ENCODE peak calls at places on chromosomes 16 and 17, in four cellular contexts. One of them, this sample, is unnamed.

GRCh38 chr17:32100971-32101631 is 41.2 kb upstream of the RHOT1 start:
- DNase-seq in K562: no peak
- DNase-seq in GM12878: no peak
- DNase-seq in HepG2: no peak
- DNase-seq in this sample: no peak

GRCh38 chr16:50266337-50267091 is at the start of gene ADCY7:
- DNase-seq in K562: peak
- DNase-seq in GM12878: no peak
- DNase-seq in HepG2: no peak
- DNase-seq in this sample: peak

GRCh38 chr16:68093816-68094613 is 8.8 kb downstream of the NFATC3 start:
- DNase-seq in K562: peak
- DNase-seq in GM12878: no peak
- DNase-seq in HepG2: no peak
- DNase-seq in this sample: no peak

GRCh38 chr17:63356275-63356905 is 89.7 kb downstream of the CYB561 start:
- DNase-seq in K562: no peak
- DNase-seq in GM12878: no peak
- DNase-seq in HepG2: no peak
- DNase-seq in this sample: no peak

GRCh38 chr17:17029938-17030337 is 12.3 kb upstream of the MPRIP start:
- DNase-seq in K562: no peak
- DNase-seq in GM12878: no peak
- DNase-seq in HepG2: no peak
- DNase-seq in this sample: peak

GRCh38 chr16:35210681-35211433 is 1751.4 kb downstream of the TP53TG3F start:
- DNase-seq in K562: no peak
- DNase-seq in GM12878: no peak
- DNase-seq in HepG2: no peak
- DNase-seq in this sample: no peak

GRCh38 chr16:83955218-83956130 is 2.4 kb downstream of the OSGIN1 start:
- DNase-seq in K562: no peak
- DNase-seq in GM12878: no peak
- DNase-seq in HepG2: no peak
- DNase-seq in this sample: no peak

GRCh38 chr17:42989726-42990652 is 8.2 kb upstream of the RPL27 start:
- DNase-seq in K562: no peak
- DNase-seq in GM12878: no peak
- DNase-seq in HepG2: peak
- DNase-seq in this sample: no peak

GRCh38 chr16:69397821-69398521 is 12.2 kb upstream of the TERF2 start:
- DNase-seq in K562: peak
- DNase-seq in GM12878: peak
- DNase-seq in HepG2: peak
- DNase-seq in this sample: peak

GRCh38 chr16:71367243-71367976 is 8.9 kb downstream of the CALB2 start:
- DNase-seq in K562: peak
- DNase-seq in GM12878: peak
- DNase-seq in HepG2: peak
- DNase-seq in this sample: peak

GRCh38 chr16:66516172-66516807 is 33.6 kb downstream of the TK2 start:
- DNase-seq in K562: no peak
- DNase-seq in GM12878: no peak
- DNase-seq in HepG2: no peak
- DNase-seq in this sample: no peak

GRCh38 chr16:68792465-68793324 is 50.6 kb upstream of the TANGO6 start:
- DNase-seq in K562: peak
- DNase-seq in GM12878: no peak
- DNase-seq in HepG2: peak
- DNase-seq in this sample: no peak

GRCh38 chr17:81199482-81199830 is 23.3 kb downstream of the CEP131 start:
- DNase-seq in K562: no peak
- DNase-seq in GM12878: no peak
- DNase-seq in HepG2: no peak
- DNase-seq in this sample: no peak

GRCh38 chr17:17710355-17710727 is 29.1 kb downstream of the RAI1 start:
- DNase-seq in K562: no peak
- DNase-seq in GM12878: no peak
- DNase-seq in HepG2: no peak
- DNase-seq in this sample: no peak

GRCh38 chr17:64368277-64368676 is 22.4 kb downstream of the PECAM1 start:
- DNase-seq in K562: no peak
- DNase-seq in GM12878: no peak
- DNase-seq in HepG2: no peak
- DNase-seq in this sample: no peak

GRCh38 chr16:10862432-10862831 is 14.6 kb upstream of the CIITA start:
- DNase-seq in K562: no peak
- DNase-seq in GM12878: no peak
- DNase-seq in HepG2: no peak
- DNase-seq in this sample: no peak

GRCh38 chr16:24848065-24848464 is 2.3 kb downstream of the SLC5A11 start:
- DNase-seq in K562: no peak
- DNase-seq in GM12878: no peak
- DNase-seq in HepG2: no peak
- DNase-seq in this sample: no peak

GRCh38 chr16:10946308-10946707 is 1.9 kb downstream of the CLEC16A start:
- DNase-seq in K562: no peak
- DNase-seq in GM12878: no peak
- DNase-seq in HepG2: no peak
- DNase-seq in this sample: no peak

GRCh38 chr16:86531193-86531550 is 20.8 kb downstream of the FOXF1 start:
- DNase-seq in K562: no peak
- DNase-seq in GM12878: no peak
- DNase-seq in HepG2: no peak
- DNase-seq in this sample: no peak

GRCh38 chr16:85354623-85355514 is 242.6 kb upstream of the CIBAR2 start:
- DNase-seq in K562: peak
- DNase-seq in GM12878: no peak
- DNase-seq in HepG2: no peak
- DNase-seq in this sample: peak

GRCh38 chr17:30173649-30174048 is 57.0 kb downstream of the NSRP1 start:
- DNase-seq in K562: no peak
- DNase-seq in GM12878: peak
- DNase-seq in HepG2: no peak
- DNase-seq in this sample: no peak

GRCh38 chr17:71444011-71444574 is 676.7 kb upstream of the SOX9 start:
- DNase-seq in K562: no peak
- DNase-seq in GM12878: no peak
- DNase-seq in HepG2: no peak
- DNase-seq in this sample: no peak

GRCh38 chr16:72464597-72465368 is 292.8 kb upstream of the PMFBP1 start:
- DNase-seq in K562: no peak
- DNase-seq in GM12878: no peak
- DNase-seq in HepG2: no peak
- DNase-seq in this sample: no peak

GRCh38 chr16:6375471-6376075 is 957.1 kb upstream of the RBFOX1 start:
- DNase-seq in K562: no peak
- DNase-seq in GM12878: no peak
- DNase-seq in HepG2: no peak
- DNase-seq in this sample: peak

DNA sequence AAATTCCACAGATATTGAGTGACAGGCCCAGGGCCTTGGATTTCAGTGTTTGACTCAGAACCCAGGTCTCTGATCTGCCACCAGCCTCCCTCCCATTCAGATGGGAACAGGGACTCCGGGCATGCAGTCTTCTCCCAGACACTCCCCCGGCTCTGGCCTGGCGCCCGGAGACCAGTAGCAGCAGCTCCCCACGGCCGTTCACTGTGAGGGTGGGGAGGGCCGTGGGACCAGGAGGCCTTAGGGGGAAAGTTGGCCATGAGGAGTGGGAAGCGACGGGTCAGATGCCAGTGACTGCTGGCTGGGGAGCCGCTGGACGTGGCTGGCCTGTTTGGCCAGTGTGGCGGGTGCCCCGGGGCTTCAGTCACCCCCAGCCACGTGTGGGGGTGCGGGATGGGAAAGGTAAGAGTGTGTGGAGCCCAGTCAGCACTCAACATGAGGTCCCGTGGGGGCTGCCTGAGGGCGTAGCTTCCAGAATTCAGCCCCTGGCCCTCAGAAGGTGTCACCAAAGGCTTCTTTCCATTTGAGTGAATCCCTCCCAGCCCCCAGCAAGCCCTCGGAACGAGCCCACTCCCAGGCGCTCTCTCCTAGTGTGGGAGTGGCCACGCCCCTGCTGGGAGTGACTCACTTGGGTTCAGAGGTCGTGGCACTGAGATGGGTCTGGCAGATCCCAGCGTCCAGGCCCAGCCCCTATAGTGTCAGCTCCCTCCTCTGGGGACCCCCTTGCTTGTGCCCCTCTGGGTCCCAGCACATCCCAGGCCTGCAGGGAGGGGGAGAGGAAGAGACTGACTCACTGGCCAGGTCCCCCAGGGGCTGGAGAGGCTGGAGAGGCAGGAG is 309.4 kb downstream of the SEC14L1 start:
- DNase-seq in K562: peak
- DNase-seq in GM12878: no peak
- DNase-seq in HepG2: peak
- DNase-seq in this sample: peak
- TF ChIP-seq NFIC in K562: peak
- TF ChIP-seq NFIC in GM12878: no peak
- TF ChIP-seq NFIC in HepG2: no peak
- TF ChIP-seq NFIC in this sample: peak

DNA sequence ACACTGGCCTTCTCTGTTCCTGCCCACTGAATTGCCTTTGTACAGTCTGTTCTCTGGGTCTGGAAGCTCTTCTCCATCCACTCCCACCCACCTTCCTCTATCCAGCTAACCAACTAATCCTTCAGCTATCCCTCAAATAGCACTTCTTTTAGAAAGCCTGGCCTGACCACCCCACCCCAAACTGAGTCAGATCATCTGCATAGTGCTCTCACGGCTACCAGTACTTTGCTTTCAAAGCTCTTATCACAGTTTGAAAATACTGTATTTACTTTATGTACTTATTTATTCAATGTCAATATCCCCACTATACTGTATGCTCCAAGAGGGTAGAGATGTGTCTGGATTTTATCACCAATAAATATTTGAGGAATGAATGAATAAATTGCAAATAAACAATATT is 4.5 kb upstream of the CLDN7 start:
- DNase-seq in K562: no peak
- DNase-seq in GM12878: no peak
- DNase-seq in HepG2: no peak
- DNase-seq in this sample: no peak
- TF ChIP-seq GABPA in K562: no peak
- TF ChIP-seq GABPA in GM12878: no peak
- TF ChIP-seq GABPA in HepG2: no peak
- TF ChIP-seq GABPA in this sample: no peak

DNA sequence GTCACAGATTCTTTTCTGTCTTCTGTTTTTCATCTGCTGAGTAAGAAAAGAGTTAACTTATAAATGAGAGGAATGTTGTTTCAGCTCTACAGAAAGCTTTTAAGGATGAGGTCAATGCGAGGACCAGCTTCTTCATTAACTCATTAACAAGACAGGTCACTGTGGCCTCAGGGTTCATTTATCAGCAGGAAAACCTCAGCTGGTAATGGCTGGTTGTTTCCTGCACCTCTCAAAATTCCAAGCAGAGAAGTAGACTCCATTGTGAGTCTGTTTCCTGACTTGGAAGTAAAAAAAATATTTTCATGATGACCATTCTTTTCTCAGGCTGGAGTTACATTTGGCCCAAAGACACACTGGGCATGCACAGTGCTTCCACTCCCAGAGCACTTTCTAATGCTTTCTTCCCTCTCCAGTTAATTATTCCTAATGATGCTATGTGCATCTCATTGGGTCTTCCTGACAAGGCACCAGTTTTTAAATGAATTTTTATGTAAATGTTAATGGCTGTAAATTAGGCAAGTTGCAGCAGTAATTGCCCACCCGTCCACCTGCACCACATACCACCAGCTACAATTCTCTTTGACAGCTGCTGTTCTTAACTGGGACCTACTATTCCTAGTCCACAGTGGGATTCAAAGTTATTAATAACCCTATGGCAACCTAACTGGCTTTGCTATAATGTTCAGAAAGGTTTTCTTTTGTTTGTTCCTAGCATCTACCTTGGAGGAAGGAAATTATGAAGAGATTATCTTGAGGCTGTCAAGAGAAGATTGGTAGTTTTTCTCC is 89.5 kb upstream of the BCAR1 start:
- DNase-seq in K562: no peak
- DNase-seq in GM12878: no peak
- DNase-seq in HepG2: no peak
- DNase-seq in this sample: peak
- TF ChIP-seq ZBTB33 in K562: no peak
- TF ChIP-seq ZBTB33 in GM12878: no peak
- TF ChIP-seq ZBTB33 in HepG2: no peak
- TF ChIP-seq ZBTB33 in this sample: no peak

DNA sequence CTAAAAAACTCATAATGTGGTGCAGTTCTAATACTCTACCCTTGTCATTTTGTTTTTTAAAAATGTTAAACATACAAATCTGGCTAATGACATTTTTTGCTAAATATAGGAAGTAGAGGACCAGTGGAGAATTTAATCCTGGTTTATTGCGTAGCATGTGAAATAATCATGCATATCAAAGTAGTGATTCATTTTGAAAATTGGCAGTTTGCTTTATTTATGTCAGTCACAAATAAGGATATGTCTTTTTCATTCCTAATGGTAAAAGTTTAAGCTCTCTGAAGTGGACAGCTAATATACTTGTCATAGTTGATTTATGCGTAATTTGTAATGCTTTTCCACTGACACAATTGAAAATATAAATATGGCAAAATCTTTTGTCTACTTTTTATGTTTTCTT is 224.2 kb downstream of the BCAS3 start:
- DNase-seq in K562: no peak
- DNase-seq in GM12878: no peak
- DNase-seq in HepG2: no peak
- DNase-seq in this sample: no peak
- TF ChIP-seq NFIC in K562: no peak
- TF ChIP-seq NFIC in GM12878: no peak
- TF ChIP-seq NFIC in HepG2: no peak
- TF ChIP-seq NFIC in this sample: peak

DNA sequence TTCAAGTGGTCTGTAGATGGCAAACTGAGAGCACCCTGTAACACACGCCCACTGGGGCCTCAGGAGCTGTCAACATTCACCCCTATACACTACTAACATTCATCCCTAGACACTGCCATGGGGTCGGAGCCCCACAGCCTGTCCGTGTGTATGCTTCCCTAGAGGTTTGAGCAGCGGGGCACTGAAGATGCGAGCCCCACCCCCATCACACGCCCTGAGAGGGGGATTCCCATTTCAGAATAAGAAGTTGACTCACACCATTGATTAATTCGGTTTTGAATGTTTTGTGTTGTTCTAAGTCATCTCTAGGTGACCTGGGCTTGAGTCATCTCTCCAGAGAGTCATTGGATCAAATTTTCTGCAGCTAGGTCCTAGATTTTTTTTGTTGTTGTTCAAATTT is 37.3 kb upstream of the MMD start:
- DNase-seq in K562: no peak
- DNase-seq in GM12878: no peak
- DNase-seq in HepG2: no peak
- DNase-seq in this sample: no peak
- TF ChIP-seq GABPA in K562: no peak
- TF ChIP-seq GABPA in GM12878: no peak
- TF ChIP-seq GABPA in HepG2: no peak
- TF ChIP-seq GABPA in this sample: no peak

This sample was measured in SK-N-SH.